ENCODE peak calls at places on chromosome 21, in six cellular contexts. One of them, this sample, is unnamed.

GRCh38 chr21:43318368-43318767 is 108.6 kb downstream of the SIK1 start:
- DNase-seq in K562: no peak
- DNase-seq in HepG2: no peak
- DNase-seq in GM12891: no peak
- DNase-seq in GM12878: no peak
- DNase-seq in H1: no peak
- DNase-seq in this sample: no peak

GRCh38 chr21:46559291-46559983 is 45.4 kb downstream of the S100B start:
- DNase-seq in H1: no peak
- DNase-seq in K562: no peak
- DNase-seq in HepG2: peak
- DNase-seq in GM12891: no peak
- DNase-seq in GM12878: peak
- DNase-seq in this sample: no peak

GRCh38 chr21:25872271-25872670 is 137.5 kb downstream of the GABPA start:
- DNase-seq in K562: peak
- DNase-seq in H1: no peak
- DNase-seq in GM12891: no peak
- DNase-seq in GM12878: no peak
- DNase-seq in HepG2: no peak
- DNase-seq in this sample: no peak

GRCh38 chr21:46002841-46003574 is 21.4 kb downstream of the COL6A1 start:
- DNase-seq in HepG2: no peak
- DNase-seq in GM12891: no peak
- DNase-seq in K562: no peak
- DNase-seq in H1: no peak
- DNase-seq in GM12878: no peak
- DNase-seq in this sample: no peak

GRCh38 chr21:15874610-15875009 is 144.8 kb downstream of the USP25 start:
- DNase-seq in HepG2: no peak
- DNase-seq in K562: no peak
- DNase-seq in GM12891: no peak
- DNase-seq in H1: no peak
- DNase-seq in GM12878: no peak
- DNase-seq in this sample: no peak

GRCh38 chr21:25956993-25957714 is 213.4 kb downstream of the APP start:
- DNase-seq in K562: no peak
- DNase-seq in H1: no peak
- DNase-seq in HepG2: no peak
- DNase-seq in GM12878: no peak
- DNase-seq in GM12891: no peak
- DNase-seq in this sample: no peak

GRCh38 chr21:26445440-26445839 is 127.6 kb downstream of the CYYR1 start:
- DNase-seq in GM12878: no peak
- DNase-seq in H1: no peak
- DNase-seq in HepG2: no peak
- DNase-seq in K562: no peak
- DNase-seq in GM12891: no peak
- DNase-seq in this sample: no peak

GRCh38 chr21:25639922-25640670 is 1.0 kb downstream of the JAM2 start:
- DNase-seq in H1: no peak
- DNase-seq in K562: no peak
- DNase-seq in GM12878: no peak
- DNase-seq in GM12891: no peak
- DNase-seq in HepG2: no peak
- DNase-seq in this sample: peak

GRCh38 chr21:25283720-25284119 is 323.6 kb downstream of the MRPL39 start:
- DNase-seq in HepG2: peak
- DNase-seq in GM12878: no peak
- DNase-seq in H1: no peak
- DNase-seq in GM12891: no peak
- DNase-seq in K562: no peak
- DNase-seq in this sample: no peak

GRCh38 chr21:45763074-45763473 is 119.5 kb downstream of the PCBP3 start:
- DNase-seq in GM12891: no peak
- DNase-seq in K562: no peak
- DNase-seq in H1: no peak
- DNase-seq in GM12878: no peak
- DNase-seq in HepG2: no peak
- DNase-seq in this sample: no peak

GRCh38 chr21:38474124-38474523 is 24.2 kb downstream of the ERG start:
- DNase-seq in GM12878: no peak
- DNase-seq in H1: no peak
- DNase-seq in HepG2: no peak
- DNase-seq in K562: no peak
- DNase-seq in GM12891: no peak
- DNase-seq in this sample: no peak

GRCh38 chr21:42939581-42940413 is 14.4 kb upstream of the ERVH48-1 start:
- DNase-seq in H1: no peak
- DNase-seq in GM12878: no peak
- DNase-seq in GM12891: no peak
- DNase-seq in HepG2: peak
- DNase-seq in K562: no peak
- DNase-seq in this sample: no peak

GRCh38 chr21:36756527-36756926 is 57.6 kb downstream of the SIM2 start:
- DNase-seq in GM12891: no peak
- DNase-seq in HepG2: peak
- DNase-seq in GM12878: no peak
- DNase-seq in K562: no peak
- DNase-seq in H1: no peak
- DNase-seq in this sample: no peak

GRCh38 chr21:36974851-36975192 is 8.4 kb upstream of the HLCS start:
- DNase-seq in H1: no peak
- DNase-seq in K562: no peak
- DNase-seq in GM12878: no peak
- DNase-seq in HepG2: no peak
- DNase-seq in GM12891: no peak
- DNase-seq in this sample: no peak

GRCh38 chr21:15801352-15801863 is 71.6 kb downstream of the USP25 start:
- DNase-seq in GM12891: no peak
- DNase-seq in HepG2: no peak
- DNase-seq in GM12878: no peak
- DNase-seq in H1: no peak
- DNase-seq in K562: no peak
- DNase-seq in this sample: no peak

GRCh38 chr21:20452935-20453334 is 545.3 kb upstream of the NCAM2 start:
- DNase-seq in K562: no peak
- DNase-seq in GM12891: no peak
- DNase-seq in HepG2: no peak
- DNase-seq in H1: no peak
- DNase-seq in GM12878: no peak
- DNase-seq in this sample: no peak

GRCh38 chr21:44057960-44058651 is 46.0 kb downstream of the TRAPPC10 start:
- DNase-seq in H1: no peak
- DNase-seq in HepG2: no peak
- DNase-seq in GM12878: no peak
- DNase-seq in GM12891: no peak
- DNase-seq in K562: no peak
- DNase-seq in this sample: no peak

GRCh38 chr21:20647603-20648002 is 350.6 kb upstream of the NCAM2 start:
- DNase-seq in K562: no peak
- DNase-seq in H1: no peak
- DNase-seq in GM12878: no peak
- DNase-seq in HepG2: no peak
- DNase-seq in GM12891: no peak
- DNase-seq in this sample: no peak

GRCh38 chr21:37358392-37358791 is 8.2 kb upstream of the DYRK1A start:
- DNase-seq in H1: no peak
- DNase-seq in K562: no peak
- DNase-seq in GM12891: no peak
- DNase-seq in GM12878: no peak
- DNase-seq in HepG2: no peak
- DNase-seq in this sample: no peak

GRCh38 chr21:45830221-45830640 is 151.3 kb upstream of the COL6A1 start:
- DNase-seq in HepG2: no peak
- DNase-seq in K562: peak
- DNase-seq in H1: no peak
- DNase-seq in GM12891: no peak
- DNase-seq in GM12878: no peak
- DNase-seq in this sample: no peak

GRCh38 chr21:21813295-21813694 is 815.1 kb downstream of the NCAM2 start:
- DNase-seq in GM12891: no peak
- DNase-seq in H1: no peak
- DNase-seq in K562: no peak
- DNase-seq in GM12878: no peak
- DNase-seq in HepG2: no peak
- DNase-seq in this sample: no peak

GRCh38 chr21:15837603-15838002 is 107.8 kb downstream of the USP25 start:
- DNase-seq in GM12891: no peak
- DNase-seq in K562: no peak
- DNase-seq in H1: no peak
- DNase-seq in GM12878: no peak
- DNase-seq in HepG2: no peak
- DNase-seq in this sample: no peak

GRCh38 chr21:42833859-42834729 is 45.2 kb downstream of the WDR4 start:
- DNase-seq in K562: peak
- DNase-seq in GM12891: no peak
- DNase-seq in HepG2: no peak
- DNase-seq in GM12878: no peak
- DNase-seq in H1: no peak
- DNase-seq in this sample: no peak

GRCh38 chr21:16420086-16420724 is 690.4 kb downstream of the USP25 start:
- DNase-seq in H1: no peak
- DNase-seq in K562: no peak
- DNase-seq in GM12878: no peak
- DNase-seq in HepG2: peak
- DNase-seq in GM12891: no peak
- DNase-seq in this sample: no peak

GRCh38 chr21:39904457-39904856 is 37.2 kb downstream of the PCP4 start:
- DNase-seq in H1: no peak
- DNase-seq in GM12891: no peak
- DNase-seq in GM12878: no peak
- DNase-seq in HepG2: no peak
- DNase-seq in K562: no peak
- DNase-seq in this sample: no peak

GRCh38 chr21:15444118-15444960 is 285.4 kb upstream of the USP25 start:
- DNase-seq in GM12878: no peak
- DNase-seq in HepG2: peak
- DNase-seq in K562: no peak
- DNase-seq in H1: no peak
- DNase-seq in GM12891: no peak
- DNase-seq in this sample: no peak

GRCh38 chr21:45970674-45971486 is 10.7 kb upstream of the COL6A1 start:
- DNase-seq in H1: no peak
- DNase-seq in GM12891: no peak
- DNase-seq in HepG2: peak
- DNase-seq in GM12878: no peak
- DNase-seq in K562: peak
- DNase-seq in this sample: peak

GRCh38 chr21:43609501-43610340 is 49.6 kb downstream of the HSF2BP start:
- DNase-seq in K562: no peak
- DNase-seq in H1: no peak
- DNase-seq in GM12891: no peak
- DNase-seq in HepG2: peak
- DNase-seq in GM12878: no peak
- DNase-seq in this sample: no peak

GRCh38 chr21:26920055-26920454 is 46.8 kb downstream of the ADAMTS5 start:
- DNase-seq in H1: no peak
- DNase-seq in HepG2: no peak
- DNase-seq in GM12878: no peak
- DNase-seq in GM12891: no peak
- DNase-seq in K562: no peak
- DNase-seq in this sample: no peak

GRCh38 chr21:45294509-45295291 is 7.0 kb upstream of the POFUT2 start:
- DNase-seq in K562: no peak
- DNase-seq in HepG2: no peak
- DNase-seq in GM12878: no peak
- DNase-seq in GM12891: no peak
- DNase-seq in H1: no peak
- DNase-seq in this sample: no peak

DNA sequence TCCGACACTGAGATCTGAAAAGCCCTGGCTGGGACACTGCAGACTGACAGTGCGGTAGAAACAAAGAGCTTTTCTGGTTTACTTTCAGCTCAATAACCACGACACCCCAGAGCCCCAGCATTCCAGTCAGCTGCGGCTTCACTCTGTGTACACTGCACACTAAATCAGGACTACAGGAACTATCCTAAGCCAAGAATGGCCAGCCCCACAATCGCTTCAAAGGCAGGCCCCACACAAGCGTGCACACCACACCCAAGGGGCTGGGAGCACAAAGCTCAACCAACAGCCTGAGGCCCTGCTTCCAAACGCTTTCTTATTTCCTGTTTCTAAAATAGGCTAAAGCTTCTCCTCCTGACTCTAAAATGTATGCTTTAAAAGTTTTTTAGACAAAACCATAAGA is 28.4 kb downstream of the URB1 start:
- DNase-seq in K562: no peak
- DNase-seq in HepG2: peak
- DNase-seq in H1: no peak
- DNase-seq in GM12878: no peak
- DNase-seq in GM12891: no peak
- DNase-seq in this sample: no peak
- TF ChIP-seq POLR2A in K562: no peak
- TF ChIP-seq POLR2A in HepG2: no peak
- TF ChIP-seq POLR2A in H1: no peak
- TF ChIP-seq POLR2A in GM12878: no peak
- TF ChIP-seq POLR2A in GM12891: no peak
- TF ChIP-seq POLR2A in this sample: no peak

GRCh38 chr21:29168874-29169273 is 38.4 kb downstream of the MAP3K7CL start:
- DNase-seq in HepG2: peak
- DNase-seq in GM12878: no peak
- DNase-seq in K562: no peak
- DNase-seq in GM12891: no peak
- DNase-seq in H1: no peak
- DNase-seq in this sample: no peak
- TF ChIP-seq TAF1 in HepG2: no peak
- TF ChIP-seq TAF1 in GM12878: no peak
- TF ChIP-seq TAF1 in K562: no peak
- TF ChIP-seq TAF1 in GM12891: no peak
- TF ChIP-seq TAF1 in H1: no peak
- TF ChIP-seq TAF1 in this sample: no peak

DNA sequence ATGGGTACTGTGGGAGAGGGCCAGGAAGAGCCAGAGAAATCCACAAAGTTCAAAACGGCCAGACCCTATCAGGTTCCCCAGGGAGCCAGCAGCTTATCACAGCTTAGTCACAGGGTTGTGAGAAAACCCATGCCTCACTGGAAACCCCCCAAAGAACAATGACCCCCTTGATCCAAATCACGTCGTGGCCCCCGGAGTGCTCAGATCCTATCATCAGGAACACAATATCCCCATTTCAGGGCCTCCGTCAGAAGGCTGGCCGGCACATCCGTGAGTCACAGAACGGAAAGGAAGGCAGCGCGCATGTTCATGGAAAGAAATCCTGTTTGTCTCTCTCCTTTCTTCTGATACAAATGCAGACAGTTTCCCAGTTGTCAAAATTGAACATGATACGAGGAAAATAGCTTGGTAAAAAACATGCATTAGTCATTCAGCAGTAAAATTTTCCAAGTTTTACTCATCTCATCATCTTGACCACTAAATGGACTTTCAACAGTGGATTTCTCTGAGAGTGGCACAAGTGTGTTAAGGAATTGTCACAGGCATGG is 125.0 kb downstream of the RIPK4 start:
- DNase-seq in GM12891: no peak
- DNase-seq in K562: no peak
- DNase-seq in GM12878: no peak
- DNase-seq in H1: no peak
- DNase-seq in HepG2: peak
- DNase-seq in this sample: no peak
- TF ChIP-seq POLR2A in GM12891: no peak
- TF ChIP-seq POLR2A in K562: no peak
- TF ChIP-seq POLR2A in GM12878: no peak
- TF ChIP-seq POLR2A in H1: no peak
- TF ChIP-seq POLR2A in HepG2: no peak
- TF ChIP-seq POLR2A in this sample: no peak

GRCh38 chr21:33976082-33976979 is 60.7 kb upstream of the ATP5PO start:
- DNase-seq in HepG2: peak
- DNase-seq in GM12891: no peak
- DNase-seq in K562: peak
- DNase-seq in H1: no peak
- DNase-seq in GM12878: peak
- DNase-seq in this sample: no peak
- TF ChIP-seq TAF1 in HepG2: no peak
- TF ChIP-seq TAF1 in GM12891: peak
- TF ChIP-seq TAF1 in K562: peak
- TF ChIP-seq TAF1 in H1: peak
- TF ChIP-seq TAF1 in GM12878: peak
- TF ChIP-seq TAF1 in this sample: no peak

This sample was measured in GM12892.